ENCODE peak calls at places on chromosome 3, in nine cellular contexts. B, R, L, P, E, V, S, Z and K are unnamed samples.

GRCh38 chr3:67863869-67864268 is 209.5 kb upstream of the SUCLG2 start:
- DNase-seq in B (no peak), R (peak; percentile 56), L (no peak), P (peak; percentile 53), E (no peak), V (no peak), S (no peak), Z (peak; percentile 3), K (no peak)

GRCh38 chr3:42689421-42690014 is 4.2 kb downstream of the KLHL40 start:
- DNase-seq in B (no peak), R (no peak), L (no peak), P (peak; percentile 72), E (no peak), V (no peak), S (no peak), Z (no peak), K (no peak)

GRCh38 chr3:38109580-38110313 is 27.2 kb downstream of the ACAA1 start:
- DNase-seq in B (peak; percentile 19), R (peak; percentile 28), L (no peak), P (no peak), E (no peak), V (no peak), S (no peak), Z (no peak), K (peak; percentile 66)

GRCh38 chr3:11637901-11638668 is 5.6 kb downstream of the VGLL4 start:
- DNase-seq in B (no peak), R (no peak), L (no peak), P (no peak), E (no peak), V (peak; percentile 17), S (no peak), Z (peak; percentile 59), K (no peak)

GRCh38 chr3:111069974-111070751 is 1.5 kb upstream of the NECTIN3 start:
- DNase-seq in B (peak; percentile 32), R (peak; percentile 69), L (no peak), P (peak; percentile 14), E (peak; percentile 35), V (peak; percentile 22), S (no peak), Z (peak; percentile 26), K (no peak)

GRCh38 chr3:12266038-12266437 is 22.8 kb upstream of the PPARG start:
- DNase-seq in B (no peak), R (no peak), L (no peak), P (no peak), E (no peak), V (no peak), S (no peak), Z (no peak), K (no peak)

GRCh38 chr3:9713142-9713541 is 9.5 kb downstream of the CPNE9 start:
- DNase-seq in B (no peak), R (no peak), L (no peak), P (no peak), E (no peak), V (no peak), S (no peak), Z (no peak), K (no peak)

GRCh38 chr3:142534543-142534942 is 44.0 kb downstream of the ATR start:
- DNase-seq in B (no peak), R (no peak), L (no peak), P (no peak), E (no peak), V (no peak), S (no peak), Z (no peak), K (no peak)

GRCh38 chr3:40053663-40054062 is 244.3 kb downstream of the MYRIP start:
- DNase-seq in B (no peak), R (no peak), L (no peak), P (no peak), E (no peak), V (no peak), S (no peak), Z (no peak), K (no peak)

GRCh38 chr3:52052831-52053306 is 3.5 kb downstream of the DUSP7 start:
- DNase-seq in B (peak; percentile 94), R (peak; percentile 94), L (peak; percentile 84), P (peak; percentile 92), E (peak; percentile 85), V (peak; percentile 34), S (no peak), Z (peak; percentile 74), K (peak; percentile 92)

GRCh38 chr3:154168998-154169880 is 48.0 kb downstream of the ARHGEF26 start:
- DNase-seq in B (no peak), R (no peak), L (no peak), P (no peak), E (no peak), V (no peak), S (no peak), Z (no peak), K (no peak)

GRCh38 chr3:180590396-180590795 is 11.6 kb upstream of the TTC14 start:
- DNase-seq in B (no peak), R (no peak), L (no peak), P (no peak), E (no peak), V (no peak), S (no peak), Z (no peak), K (no peak)

GRCh38 chr3:99442599-99442998 is 195.8 kb upstream of the COL8A1 start:
- DNase-seq in B (no peak), R (no peak), L (no peak), P (no peak), E (no peak), V (no peak), S (no peak), Z (no peak), K (no peak)

GRCh38 chr3:63914312-63914711 is 2.1 kb upstream of the SCAANT1 start:
- DNase-seq in B (peak; percentile 30), R (no peak), L (no peak), P (no peak), E (no peak), V (no peak), S (no peak), Z (no peak), K (no peak)

GRCh38 chr3:158713094-158713499 is 19.2 kb downstream of the RARRES1 start:
- DNase-seq in B (peak; percentile 69), R (peak; percentile 85), L (no peak), P (peak; percentile 38), E (no peak), V (no peak), S (no peak), Z (peak; percentile 79), K (no peak)

DNA sequence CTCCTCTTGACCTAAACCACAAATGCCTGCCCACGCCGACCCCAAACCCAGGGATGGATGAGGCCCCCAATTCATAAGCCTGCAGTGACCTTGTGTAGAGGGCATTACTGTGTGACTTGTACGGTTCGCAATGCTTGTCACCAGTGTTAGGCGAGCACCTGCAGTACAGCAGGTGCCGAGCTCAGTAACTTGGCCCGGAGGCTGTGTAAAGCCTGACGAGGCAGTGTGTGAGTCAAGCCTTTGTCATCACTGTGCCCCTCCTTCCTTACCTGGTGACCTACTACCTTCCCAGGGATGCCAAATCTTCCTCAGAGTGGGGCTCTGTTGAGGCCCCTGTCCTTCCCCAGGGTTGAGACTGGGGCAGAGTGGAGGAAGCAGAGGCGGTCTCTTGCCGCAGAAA is 37.2 kb upstream of the TMEM115 start:
- DNase-seq in B (no peak), R (no peak), L (no peak), P (no peak), E (no peak), V (no peak), S (no peak), Z (no peak), K (no peak)
- H3K4me3 ChIP-seq in B (no peak overlapping the region), R (no peak overlapping the region), L (no peak overlapping the region), P (no peak overlapping the region), E (no peak overlapping the region), V (no peak overlapping the region), S (no peak overlapping the region), Z (no peak overlapping the region), K (no peak overlapping the region)

GRCh38 chr3:106745344-106746168 is 631.7 kb upstream of the CCDC54 start:
- DNase-seq in B (no peak), R (no peak), L (no peak), P (no peak), E (no peak), V (peak; percentile 62), S (no peak), Z (peak; percentile 80), K (no peak)
- H3K4me3 ChIP-seq in B (no peak overlapping the region), R (no peak overlapping the region), L (no peak overlapping the region), P (no peak overlapping the region), E (no peak overlapping the region), V (no peak overlapping the region), S (no peak overlapping the region), Z (no peak overlapping the region), K (no peak overlapping the region)

GRCh38 chr3:55716611-55717225 is 229.6 kb upstream of the WNT5A start:
- DNase-seq in B (no peak), R (no peak), L (no peak), P (no peak), E (no peak), V (no peak), S (no peak), Z (no peak), K (no peak)

GRCh38 chr3:55718475-55718874 is 231.4 kb upstream of the WNT5A start:
- DNase-seq in B (no peak), R (no peak), L (no peak), P (no peak), E (no peak), V (peak; percentile 28), S (no peak), Z (peak; percentile 56), K (no peak)

GRCh38 chr3:55719508-55719907 is 232.4 kb upstream of the WNT5A start:
- DNase-seq in B (no peak), R (no peak), L (no peak), P (no peak), E (no peak), V (no peak), S (no peak), Z (no peak), K (no peak)

GRCh38 chr3:55718956-55719355 is 231.8 kb upstream of the WNT5A start:
- DNase-seq in B (no peak), R (no peak), L (no peak), P (no peak), E (no peak), V (no peak), S (no peak), Z (no peak), K (no peak)

DNA sequence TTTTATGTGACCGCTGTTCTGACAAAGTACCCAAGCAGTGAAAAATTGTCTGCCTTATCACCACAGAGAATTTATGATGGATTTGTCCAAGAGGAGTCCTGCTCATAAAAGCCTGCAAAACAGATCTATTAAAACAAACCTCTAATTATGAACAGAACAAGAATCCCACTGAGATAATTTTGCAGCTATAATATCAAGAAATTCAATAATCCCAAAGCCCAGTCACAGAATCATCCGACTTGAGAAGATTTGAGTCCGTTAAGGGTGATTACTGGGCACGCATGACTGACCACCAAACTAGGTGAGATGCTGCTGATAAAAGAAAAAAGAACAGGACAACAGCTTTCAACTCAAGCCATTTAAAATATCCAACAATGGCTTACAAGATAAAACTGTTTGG is 231.0 kb upstream of the WNT5A start:
- DNase-seq in B (no peak), R (no peak), L (no peak), P (no peak), E (no peak), V (no peak), S (no peak), Z (no peak), K (no peak)
- H3K4me3 ChIP-seq in B (no peak overlapping the region), R (no peak overlapping the region), L (no peak overlapping the region), P (no peak overlapping the region), E (no peak overlapping the region), V (no peak overlapping the region), S (no peak overlapping the region), Z (no peak overlapping the region), K (no peak overlapping the region)

DNA sequence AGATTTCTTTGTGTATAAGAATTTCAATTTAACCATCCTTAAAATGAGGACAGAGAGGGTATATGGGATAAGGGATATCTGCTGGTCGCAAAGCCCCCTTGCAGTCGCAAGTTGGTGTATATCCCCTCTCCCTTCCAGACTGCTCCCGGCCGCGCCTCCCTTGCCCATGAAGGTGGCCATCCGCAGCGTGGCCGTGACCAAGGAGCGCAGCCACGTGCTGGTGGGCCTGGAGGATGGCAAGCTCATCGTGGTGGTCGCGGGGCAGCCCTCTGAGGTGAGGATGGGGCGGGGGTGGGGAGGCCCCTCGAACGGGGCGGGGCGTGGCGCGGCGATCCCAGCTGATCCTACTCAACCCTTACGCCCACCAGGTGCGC is 29.4 kb downstream of the NBEAL2 start:
- DNase-seq in B (no peak), R (no peak), L (no peak), P (no peak), E (no peak), V (no peak), S (no peak), Z (no peak), K (no peak)
- H3K4me3 ChIP-seq in B (peak overlapping the region; percentile 81), R (no peak overlapping the region), L (peak overlapping the region; percentile 51), P (peak overlapping the region; percentile 31), E (peak overlapping the region; percentile 75), V (no peak overlapping the region), S (peak overlapping the region; percentile 34), Z (peak overlapping the region; percentile 41), K (peak overlapping the region; percentile 79)